ENCODE peak calls at places on chromosomes 11 and 22, in nine cellular contexts. N is GM04504, X is GM23248, I is fibroblast of mammary gland, E is COR-L47, L is right cardiac atrium, V is NCI-H1092, A is EH, R is D341Med. T is an unnamed sample.
A peak's percentile ranks its signal among the peaks of the same experiment; 100 is the strongest.

GRCh38 chr11:119745112-119745511 is 16.1 kb upstream of the NECTIN1 start:
- DNase-seq in N (no peak), X (no peak), I (no peak), E (no peak), L (no peak), V (no peak), A (no peak), R (no peak), T (no peak)

GRCh38 chr22:41288245-41288946 is 2.4 kb upstream of the RANGAP1 start:
- DNase-seq in N (no peak), X (peak; percentile 82), I (peak; percentile 67), E (peak; percentile 26), L (no peak), V (no peak), A (peak; percentile 82), R (no peak), T (peak; percentile 73)

GRCh38 chr11:59225017-59225416 is 12.3 kb upstream of the MPEG1 start:
- DNase-seq in N (no peak), X (no peak), I (no peak), E (no peak), L (no peak), V (no peak), A (no peak), R (no peak), T (no peak)

GRCh38 chr22:19419464-19420178 is 11.9 kb downstream of the HIRA start:
- DNase-seq in N (no peak), X (no peak), I (no peak), E (no peak), L (no peak), V (no peak), A (no peak), R (no peak), T (no peak)

GRCh38 chr11:72716291-72716690 is 35.9 kb downstream of the ARAP1 start:
- DNase-seq in N (no peak), X (no peak), I (no peak), E (peak; percentile 28), L (peak; percentile 32), V (no peak), A (no peak), R (no peak), T (no peak)

GRCh38 chr11:115257286-115258077 is 246.7 kb downstream of the CADM1 start:
- DNase-seq in N (no peak), X (no peak), I (no peak), E (no peak), L (no peak), V (no peak), A (no peak), R (no peak), T (no peak)

GRCh38 chr22:50326959-50327710 is at the start of gene DENND6B:
- DNase-seq in N (peak; percentile 69), X (peak; percentile 93), I (peak; percentile 62), E (peak; percentile 77), L (peak; percentile 96), V (peak; percentile 22), A (peak; percentile 83), R (peak; percentile 97), T (peak; percentile 95)

GRCh38 chr11:16896716-16897115 is 117.5 kb downstream of the PLEKHA7 start:
- DNase-seq in N (no peak), X (no peak), I (no peak), E (no peak), L (no peak), V (no peak), A (no peak), R (no peak), T (no peak)

GRCh38 chr11:126133902-126134301 is 71.2 kb upstream of the CDON start:
- DNase-seq in N (no peak), X (no peak), I (no peak), E (no peak), L (no peak), V (no peak), A (no peak), R (no peak), T (no peak)

GRCh38 chr22:44462246-44463015 is 35.6 kb downstream of the RTL6 start:
- DNase-seq in N (no peak), X (no peak), I (no peak), E (no peak), L (no peak), V (no peak), A (no peak), R (peak; percentile 7), T (no peak)

GRCh38 chr11:77136074-77136473 is 8.0 kb downstream of the MYO7A start:
- DNase-seq in N (no peak), X (peak; percentile 74), I (peak; percentile 51), E (no peak), L (no peak), V (no peak), A (peak; percentile 61), R (no peak), T (peak; percentile 61)

GRCh38 chr11:94880216-94880615 is 93.1 kb downstream of the CWC15 start:
- DNase-seq in N (no peak), X (peak; percentile 42), I (peak; percentile 49), E (no peak), L (no peak), V (no peak), A (peak; percentile 58), R (peak; percentile 0), T (no peak)

GRCh38 chr11:19294444-19294843 is 53.7 kb upstream of the E2F8 start:
- DNase-seq in N (no peak), X (no peak), I (no peak), E (no peak), L (no peak), V (no peak), A (no peak), R (no peak), T (no peak)

T was measured in adipocyte.